ENCODE peak calls at places on chromosomes 3 and 15, in five cellular contexts. L, F, J, U and B are unnamed samples.

GRCh38 chr3:64974401-64974800 is 286.6 kb upstream of the ADAMTS9 start:
- DNase-seq in L (no peak), F (no peak), J (no peak), U (no peak), B (no peak)

GRCh38 chr3:168714609-168715240 is 619.0 kb upstream of the GOLIM4 start:
- DNase-seq in L (no peak), F (no peak), J (no peak), U (no peak), B (no peak)

GRCh38 chr3:50873376-50874157 is 198.8 kb downstream of the DOCK3 start:
- DNase-seq in L (no peak), F (no peak), J (no peak), U (no peak), B (no peak)

GRCh38 chr3:148861277-148861869 is 3.7 kb upstream of the CPA3 start:
- DNase-seq in L (no peak), F (no peak), J (no peak), U (no peak), B (no peak)

GRCh38 chr15:98671060-98672008 is 23.0 kb downstream of the IGF1R start:
- DNase-seq in L (no peak), F (no peak), J (no peak), U (no peak), B (no peak)

GRCh38 chr3:64163019-64163754 is 62.1 kb downstream of the PRICKLE2 start:
- DNase-seq in L (no peak), F (no peak), J (no peak), U (no peak), B (no peak)

GRCh38 chr15:51240066-51240465 is 98.3 kb downstream of the CYP19A1 start:
- DNase-seq in L (no peak), F (no peak), J (no peak), U (no peak), B (no peak)

GRCh38 chr3:194054941-194055340 is 81.0 kb upstream of the HES1 start:
- DNase-seq in L (no peak), F (no peak), J (no peak), U (no peak), B (no peak)

GRCh38 chr3:20405731-20406130 is 219.7 kb upstream of the SGO1 start:
- DNase-seq in L (no peak), F (no peak), J (no peak), U (no peak), B (no peak)

GRCh38 chr3:150409527-150410310 is 1.6 kb downstream of the TSC22D2 start:
- DNase-seq in L (peak; percentile 90), F (peak; percentile 79), J (peak; percentile 76), U (peak; percentile 90), B (peak; percentile 60)

GRCh38 chr3:12869025-12869695 is 27.8 kb upstream of the RPL32 start:
- DNase-seq in L (no peak), F (peak; percentile 48), J (peak; percentile 60), U (peak; percentile 82), B (no peak)

GRCh38 chr15:53522878-53523455 is 236.5 kb downstream of the WDR72 start:
- DNase-seq in L (no peak), F (no peak), J (no peak), U (no peak), B (no peak)

GRCh38 chr15:80494311-80494710 is 90.1 kb downstream of the ARNT2 start:
- DNase-seq in L (no peak), F (no peak), J (no peak), U (no peak), B (peak; percentile 64)

GRCh38 chr3:31606453-31606852 is 73.7 kb downstream of the STT3B start:
- DNase-seq in L (no peak), F (no peak), J (no peak), U (no peak), B (no peak)

GRCh38 chr3:78140274-78140673 is 1100.4 kb downstream of the ROBO2 start:
- DNase-seq in L (no peak), F (no peak), J (no peak), U (no peak), B (no peak)

GRCh38 chr3:127041264-127041820 is 58.4 kb downstream of the PLXNA1 start:
- DNase-seq in L (peak; percentile 61), F (peak; percentile 6), J (no peak), U (peak; percentile 57), B (no peak)

GRCh38 chr3:77460326-77460725 is 420.4 kb downstream of the ROBO2 start:
- DNase-seq in L (no peak), F (no peak), J (no peak), U (no peak), B (peak; percentile 64)

GRCh38 chr15:83046558-83047127 is 20.4 kb downstream of the BTBD1 start:
- DNase-seq in L (no peak), F (no peak), J (no peak), U (no peak), B (no peak)

GRCh38 chr3:47781326-47781684 is 388 bp downstream of the SMARCC1 start:
- DNase-seq in L (peak; percentile 77), F (peak; percentile 73), J (peak; percentile 66), U (peak; percentile 86), B (peak; percentile 57)

GRCh38 chr3:30073622-30074021 is 532.8 kb upstream of the TGFBR2 start:
- DNase-seq in L (no peak), F (no peak), J (no peak), U (no peak), B (no peak)

GRCh38 chr15:78638658-78639314 is 2.2 kb downstream of the CHRNB4 start:
- DNase-seq in L (no peak), F (peak; percentile 36), J (peak; percentile 26), U (peak; percentile 51), B (peak; percentile 45)

GRCh38 chr3:142853270-142854163 is 35.4 kb downstream of the PCOLCE2 start:
- DNase-seq in L (no peak), F (peak; percentile 45), J (no peak), U (no peak), B (peak; percentile 57)

GRCh38 chr15:25347707-25348106 is 91.1 kb downstream of the UBE3A start:
- DNase-seq in L (no peak), F (no peak), J (no peak), U (no peak), B (no peak)
- H3K9me3 ChIP-seq in L (peaks cover 8% of the 10 kb centered on the region), F (peaks cover 9% of the 10 kb centered on the region), J (no peaks in the 10 kb centered on the region), U (peaks cover 13% of the 10 kb centered on the region), B (peaks cover 8% of the 10 kb centered on the region)

GRCh38 chr15:95737051-95737450 is 593.4 kb upstream of the NR2F2 start:
- DNase-seq in L (no peak), F (no peak), J (no peak), U (no peak), B (no peak)

GRCh38 chr15:95739161-95739560 is 591.3 kb upstream of the NR2F2 start:
- DNase-seq in L (no peak), F (no peak), J (no peak), U (no peak), B (no peak)

GRCh38 chr15:95733931-95734330 is 596.6 kb upstream of the NR2F2 start:
- DNase-seq in L (no peak), F (no peak), J (no peak), U (no peak), B (no peak)

DNA sequence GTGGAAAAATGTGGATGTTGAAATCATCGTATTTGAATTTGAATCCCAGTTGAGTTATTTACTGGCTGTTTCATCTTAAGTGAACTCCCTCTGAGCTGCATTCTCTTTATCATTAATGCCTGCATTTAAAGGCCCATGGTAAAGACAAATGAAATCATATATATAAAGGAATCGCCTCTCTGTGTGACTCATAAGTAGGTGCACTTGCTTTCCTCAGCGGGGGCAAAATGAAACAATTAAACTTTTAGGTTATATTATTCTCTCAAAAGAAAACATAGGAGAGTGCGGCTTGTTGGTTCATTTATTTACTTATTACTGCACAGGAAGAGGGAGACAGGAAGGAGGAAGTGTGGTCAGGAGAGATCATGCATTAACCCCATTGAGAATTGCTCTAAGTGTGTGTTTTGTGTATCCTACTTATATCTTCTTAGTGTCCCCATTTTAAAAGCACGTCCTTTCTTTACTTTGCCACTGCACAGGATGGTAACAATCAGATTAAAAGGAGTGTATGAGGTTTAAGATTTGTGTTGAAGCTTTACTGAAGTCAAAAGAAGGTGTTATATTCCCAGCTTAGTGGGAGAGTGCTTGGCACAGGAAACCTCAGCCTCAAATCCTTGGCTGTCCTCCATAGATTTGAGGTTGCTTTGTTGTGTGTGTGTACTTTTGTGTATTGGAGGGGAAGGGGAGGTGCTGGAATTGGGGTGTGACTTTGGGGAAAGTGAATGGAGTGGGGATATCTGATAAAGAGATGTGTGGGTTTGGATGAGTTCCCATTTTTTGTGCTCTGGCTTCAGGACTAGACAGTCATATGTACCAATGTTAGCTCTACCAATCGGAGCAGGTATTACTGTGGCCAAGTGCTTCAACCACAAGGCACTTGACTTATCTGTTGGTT is 595.8 kb upstream of the NR2F2 start:
- DNase-seq in L (no peak), F (no peak), J (no peak), U (no peak), B (no peak)
- H3K9me3 ChIP-seq in L (no peaks in the 10 kb centered on the region), F (no peaks in the 10 kb centered on the region), J (no peaks in the 10 kb centered on the region), U (no peaks in the 10 kb centered on the region), B (no peaks in the 10 kb centered on the region)

DNA sequence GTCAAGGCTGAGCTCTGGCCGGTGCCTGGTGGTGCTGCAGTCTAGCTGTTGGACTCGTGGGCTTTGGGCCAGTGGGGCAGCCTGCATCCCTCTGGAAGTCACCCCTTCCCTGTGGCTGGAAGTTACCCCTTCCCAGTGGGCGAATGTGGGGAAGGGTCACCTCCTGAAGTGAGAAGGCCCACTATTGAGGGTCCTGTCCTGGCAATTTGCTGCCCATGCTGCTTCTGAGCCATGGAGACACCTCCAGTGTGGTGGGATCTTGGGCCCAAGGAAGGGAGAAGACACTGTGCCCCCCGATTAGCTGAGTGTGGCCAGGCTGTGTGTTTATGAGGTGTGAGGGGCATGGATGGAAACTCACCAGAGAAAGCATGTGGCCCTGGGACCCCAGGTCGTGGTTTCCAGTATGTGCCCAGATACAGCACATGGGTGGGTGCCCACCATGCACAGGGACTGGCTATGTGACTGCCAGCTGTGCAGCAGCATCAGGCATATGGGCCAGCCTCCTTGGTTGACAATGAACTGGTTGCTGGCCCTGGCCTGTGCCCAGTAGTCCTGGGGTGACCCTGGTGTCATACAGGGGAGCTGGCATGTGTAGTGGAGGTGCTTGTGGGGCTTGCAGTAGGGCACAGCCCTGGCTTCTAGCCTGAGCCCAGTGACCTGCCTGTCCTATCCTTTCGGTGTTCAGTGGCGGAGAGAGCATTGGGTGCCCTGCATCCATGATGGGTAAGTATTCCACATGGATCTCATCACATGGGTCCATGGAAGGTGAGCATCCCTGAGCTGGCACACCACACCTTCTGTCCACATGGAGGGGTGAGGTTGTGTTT is 221.2 kb downstream of the SNRPN start:
- DNase-seq in L (no peak), F (peak; percentile 1), J (peak; percentile 7), U (peak; percentile 54), B (no peak)
- H3K9me3 ChIP-seq in L (peaks cover 6% of the 10 kb centered on the region), F (peaks cover 13% of the 10 kb centered on the region), J (peaks cover 3% of the 10 kb centered on the region), U (peaks cover 26% of the 10 kb centered on the region), B (no peaks in the 10 kb centered on the region)

GRCh38 chr3:53616971-53617892 is 122.8 kb downstream of the CACNA1D start:
- DNase-seq in L (no peak), F (no peak), J (no peak), U (no peak), B (no peak)

GRCh38 chr3:53614307-53614706 is 119.9 kb downstream of the CACNA1D start:
- DNase-seq in L (no peak), F (no peak), J (no peak), U (no peak), B (no peak)

GRCh38 chr3:53616330-53616729 is 121.9 kb downstream of the CACNA1D start:
- DNase-seq in L (no peak), F (no peak), J (no peak), U (no peak), B (no peak)

GRCh38 chr3:53612508-53612907 is 118.1 kb downstream of the CACNA1D start:
- DNase-seq in L (no peak), F (no peak), J (no peak), U (no peak), B (no peak)

DNA sequence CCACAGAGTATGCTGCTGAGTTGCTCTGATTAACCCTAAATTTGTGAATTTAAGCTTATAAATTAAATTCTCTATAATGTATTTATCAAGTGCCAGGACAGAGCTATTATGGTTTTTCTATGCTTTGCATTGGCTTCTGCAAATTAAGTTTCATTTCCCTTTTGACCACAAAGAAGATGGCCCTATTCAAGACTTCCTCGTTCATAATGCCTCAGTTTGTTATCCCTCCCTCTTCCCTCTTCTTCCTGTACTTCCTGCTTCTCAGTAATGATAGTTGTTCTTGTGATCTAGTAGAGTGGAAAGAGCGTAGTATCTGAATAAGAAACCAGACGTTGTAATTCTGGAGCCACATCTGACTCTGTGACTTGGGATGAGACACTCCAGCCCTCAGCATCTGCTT is 118.7 kb downstream of the CACNA1D start:
- DNase-seq in L (no peak), F (no peak), J (no peak), U (no peak), B (no peak)
- H3K9me3 ChIP-seq in L (no peaks in the 10 kb centered on the region), F (peaks cover 1% of the 10 kb centered on the region), J (no peaks in the 10 kb centered on the region), U (no peaks in the 10 kb centered on the region), B (no peaks in the 10 kb centered on the region)